ENCODE peak calls at places on chromosome 1, in nine cellular contexts. One of them, this sample, is unnamed.

GRCh38 chr1:110526189-110526588 is 7.2 kb upstream of the KCNA10 start:
- DNase-seq in memory B cell: no peak
- DNase-seq in heart left ventricle: no peak
- DNase-seq in EL: no peak
- DNase-seq in NCI-H69: no peak
- DNase-seq in stimulated activated CD4-positive, alpha-beta T cell treated with anti-CD3 and anti-CD28 coated beads, Interleukin-15, amount 100 ng/mL, for 1 hour: no peak
- DNase-seq in activated CD4-positive, alpha-beta T cell treated with anti-CD3 and anti-CD28 coated beads, Interleukin-2, amount 10 ng/mL, durations not matched to agents 7 days and 5 days: no peak
- DNase-seq in HS-27A: no peak
- DNase-seq in activated T-cell treated with anti-CD3 and anti-CD28 coated beads for 1 hour: no peak
- DNase-seq in this sample: no peak

GRCh38 chr1:34407140-34407539 is 230.4 kb downstream of the C1orf94 start:
- DNase-seq in memory B cell: no peak
- DNase-seq in heart left ventricle: no peak
- DNase-seq in EL: no peak
- DNase-seq in NCI-H69: no peak
- DNase-seq in stimulated activated CD4-positive, alpha-beta T cell treated with anti-CD3 and anti-CD28 coated beads, Interleukin-15, amount 100 ng/mL, for 1 hour: no peak
- DNase-seq in activated CD4-positive, alpha-beta T cell treated with anti-CD3 and anti-CD28 coated beads, Interleukin-2, amount 10 ng/mL, durations not matched to agents 7 days and 5 days: no peak
- DNase-seq in HS-27A: no peak
- DNase-seq in activated T-cell treated with anti-CD3 and anti-CD28 coated beads for 1 hour: no peak
- DNase-seq in this sample: no peak

GRCh38 chr1:232334811-232335210 is 295.1 kb downstream of the SIPA1L2 start:
- DNase-seq in memory B cell: no peak
- DNase-seq in heart left ventricle: no peak
- DNase-seq in EL: no peak
- DNase-seq in NCI-H69: peak
- DNase-seq in stimulated activated CD4-positive, alpha-beta T cell treated with anti-CD3 and anti-CD28 coated beads, Interleukin-15, amount 100 ng/mL, for 1 hour: no peak
- DNase-seq in activated CD4-positive, alpha-beta T cell treated with anti-CD3 and anti-CD28 coated beads, Interleukin-2, amount 10 ng/mL, durations not matched to agents 7 days and 5 days: no peak
- DNase-seq in HS-27A: no peak
- DNase-seq in activated T-cell treated with anti-CD3 and anti-CD28 coated beads for 1 hour: no peak
- DNase-seq in this sample: peak

GRCh38 chr1:55724551-55725325 is 509.6 kb upstream of the USP24 start:
- DNase-seq in memory B cell: no peak
- DNase-seq in heart left ventricle: no peak
- DNase-seq in EL: peak
- DNase-seq in NCI-H69: no peak
- DNase-seq in stimulated activated CD4-positive, alpha-beta T cell treated with anti-CD3 and anti-CD28 coated beads, Interleukin-15, amount 100 ng/mL, for 1 hour: no peak
- DNase-seq in activated CD4-positive, alpha-beta T cell treated with anti-CD3 and anti-CD28 coated beads, Interleukin-2, amount 10 ng/mL, durations not matched to agents 7 days and 5 days: no peak
- DNase-seq in HS-27A: peak
- DNase-seq in activated T-cell treated with anti-CD3 and anti-CD28 coated beads for 1 hour: no peak
- DNase-seq in this sample: no peak

GRCh38 chr1:204468206-204468605 is 26.4 kb downstream of the PIK3C2B start:
- DNase-seq in memory B cell: no peak
- DNase-seq in heart left ventricle: no peak
- DNase-seq in EL: no peak
- DNase-seq in NCI-H69: no peak
- DNase-seq in stimulated activated CD4-positive, alpha-beta T cell treated with anti-CD3 and anti-CD28 coated beads, Interleukin-15, amount 100 ng/mL, for 1 hour: no peak
- DNase-seq in activated CD4-positive, alpha-beta T cell treated with anti-CD3 and anti-CD28 coated beads, Interleukin-2, amount 10 ng/mL, durations not matched to agents 7 days and 5 days: no peak
- DNase-seq in HS-27A: no peak
- DNase-seq in activated T-cell treated with anti-CD3 and anti-CD28 coated beads for 1 hour: no peak
- DNase-seq in this sample: no peak

GRCh38 chr1:192983349-192983980 is 75.7 kb downstream of the UCHL5 start:
- DNase-seq in memory B cell: no peak
- DNase-seq in heart left ventricle: no peak
- DNase-seq in EL: no peak
- DNase-seq in NCI-H69: no peak
- DNase-seq in stimulated activated CD4-positive, alpha-beta T cell treated with anti-CD3 and anti-CD28 coated beads, Interleukin-15, amount 100 ng/mL, for 1 hour: no peak
- DNase-seq in activated CD4-positive, alpha-beta T cell treated with anti-CD3 and anti-CD28 coated beads, Interleukin-2, amount 10 ng/mL, durations not matched to agents 7 days and 5 days: no peak
- DNase-seq in HS-27A: no peak
- DNase-seq in activated T-cell treated with anti-CD3 and anti-CD28 coated beads for 1 hour: no peak
- DNase-seq in this sample: peak

GRCh38 chr1:78370779-78371482 is 119.8 kb upstream of the PTGFR start:
- DNase-seq in memory B cell: no peak
- DNase-seq in heart left ventricle: no peak
- DNase-seq in EL: peak
- DNase-seq in NCI-H69: no peak
- DNase-seq in stimulated activated CD4-positive, alpha-beta T cell treated with anti-CD3 and anti-CD28 coated beads, Interleukin-15, amount 100 ng/mL, for 1 hour: no peak
- DNase-seq in activated CD4-positive, alpha-beta T cell treated with anti-CD3 and anti-CD28 coated beads, Interleukin-2, amount 10 ng/mL, durations not matched to agents 7 days and 5 days: no peak
- DNase-seq in HS-27A: no peak
- DNase-seq in activated T-cell treated with anti-CD3 and anti-CD28 coated beads for 1 hour: no peak
- DNase-seq in this sample: no peak

GRCh38 chr1:241532173-241532553 is at the start of gene KMO:
- DNase-seq in memory B cell: peak
- DNase-seq in heart left ventricle: no peak
- DNase-seq in EL: peak
- DNase-seq in NCI-H69: peak
- DNase-seq in stimulated activated CD4-positive, alpha-beta T cell treated with anti-CD3 and anti-CD28 coated beads, Interleukin-15, amount 100 ng/mL, for 1 hour: no peak
- DNase-seq in activated CD4-positive, alpha-beta T cell treated with anti-CD3 and anti-CD28 coated beads, Interleukin-2, amount 10 ng/mL, durations not matched to agents 7 days and 5 days: no peak
- DNase-seq in HS-27A: no peak
- DNase-seq in activated T-cell treated with anti-CD3 and anti-CD28 coated beads for 1 hour: no peak
- DNase-seq in this sample: peak

GRCh38 chr1:244197851-244198375 is 146.8 kb downstream of the ZBTB18 start:
- DNase-seq in memory B cell: no peak
- DNase-seq in heart left ventricle: no peak
- DNase-seq in EL: no peak
- DNase-seq in NCI-H69: no peak
- DNase-seq in stimulated activated CD4-positive, alpha-beta T cell treated with anti-CD3 and anti-CD28 coated beads, Interleukin-15, amount 100 ng/mL, for 1 hour: no peak
- DNase-seq in activated CD4-positive, alpha-beta T cell treated with anti-CD3 and anti-CD28 coated beads, Interleukin-2, amount 10 ng/mL, durations not matched to agents 7 days and 5 days: no peak
- DNase-seq in HS-27A: no peak
- DNase-seq in activated T-cell treated with anti-CD3 and anti-CD28 coated beads for 1 hour: no peak
- DNase-seq in this sample: no peak

GRCh38 chr1:23210351-23210785 is 6.9 kb downstream of the HTR1D start:
- DNase-seq in memory B cell: no peak
- DNase-seq in heart left ventricle: no peak
- DNase-seq in EL: no peak
- DNase-seq in NCI-H69: peak
- DNase-seq in stimulated activated CD4-positive, alpha-beta T cell treated with anti-CD3 and anti-CD28 coated beads, Interleukin-15, amount 100 ng/mL, for 1 hour: no peak
- DNase-seq in activated CD4-positive, alpha-beta T cell treated with anti-CD3 and anti-CD28 coated beads, Interleukin-2, amount 10 ng/mL, durations not matched to agents 7 days and 5 days: no peak
- DNase-seq in HS-27A: no peak
- DNase-seq in activated T-cell treated with anti-CD3 and anti-CD28 coated beads for 1 hour: no peak
- DNase-seq in this sample: peak

GRCh38 chr1:196856053-196856452 is 31.8 kb upstream of the CFHR4 start:
- DNase-seq in memory B cell: no peak
- DNase-seq in heart left ventricle: no peak
- DNase-seq in EL: no peak
- DNase-seq in NCI-H69: peak
- DNase-seq in stimulated activated CD4-positive, alpha-beta T cell treated with anti-CD3 and anti-CD28 coated beads, Interleukin-15, amount 100 ng/mL, for 1 hour: no peak
- DNase-seq in activated CD4-positive, alpha-beta T cell treated with anti-CD3 and anti-CD28 coated beads, Interleukin-2, amount 10 ng/mL, durations not matched to agents 7 days and 5 days: no peak
- DNase-seq in HS-27A: no peak
- DNase-seq in activated T-cell treated with anti-CD3 and anti-CD28 coated beads for 1 hour: no peak
- DNase-seq in this sample: no peak